ENCODE peak calls at places on chromosome 7, in five cellular contexts. K, N, L, E and V are unnamed samples.

GRCh38 chr7:31642681-31643115 is 44.3 kb upstream of the PPP1R17 start:
- DNase-seq in K (no peak), N (no peak), L (no peak), E (no peak), V (no peak)

GRCh38 chr7:41503438-41503837 is 199.5 kb downstream of the INHBA start:
- DNase-seq in K (no peak), N (peak), L (no peak), E (no peak), V (peak)

GRCh38 chr7:18961997-18962396 is 155.4 kb downstream of the TWIST1 start:
- DNase-seq in K (no peak), N (peak), L (no peak), E (no peak), V (peak)

GRCh38 chr7:107035446-107035845 is 9.1 kb upstream of the PRKAR2B start:
- DNase-seq in K (peak), N (peak), L (no peak), E (peak), V (peak)

GRCh38 chr7:152522551-152522950 is 86.7 kb upstream of the KMT2C start:
- DNase-seq in K (no peak), N (no peak), L (no peak), E (no peak), V (peak)

GRCh38 chr7:28705350-28705749 is 252.8 kb downstream of the TRIL start:
- DNase-seq in K (peak), N (no peak), L (no peak), E (no peak), V (no peak)

GRCh38 chr7:135773451-135773850 is 24.8 kb upstream of the FAM180A start:
- DNase-seq in K (peak), N (no peak), L (no peak), E (no peak), V (no peak)

GRCh38 chr7:13989138-13989943 is at the start of gene ETV1:
- DNase-seq in K (peak), N (peak), L (peak), E (no peak), V (peak)

GRCh38 chr7:115951547-115951946 is 79.0 kb downstream of the TFEC start:
- DNase-seq in K (no peak), N (no peak), L (no peak), E (no peak), V (no peak)

GRCh38 chr7:134995239-134996096 is 9.2 kb downstream of the AGBL3 start:
- DNase-seq in K (peak), N (no peak), L (no peak), E (no peak), V (no peak)

GRCh38 chr7:155267023-155267422 is 30.7 kb upstream of the INSIG1 start:
- DNase-seq in K (no peak), N (no peak), L (no peak), E (no peak), V (no peak)

GRCh38 chr7:48096273-48096672 is 7.2 kb downstream of the UPP1 start:
- DNase-seq in K (no peak), N (no peak), L (no peak), E (no peak), V (no peak)

GRCh38 chr7:130845581-130846085 is 111.6 kb upstream of the KLF14 start:
- DNase-seq in K (no peak), N (peak), L (no peak), E (peak), V (peak)

GRCh38 chr7:106600569-106601373 is 60.2 kb downstream of the CCDC71L start:
- DNase-seq in K (no peak), N (no peak), L (no peak), E (no peak), V (no peak)

GRCh38 chr7:10706875-10707493 is 266.7 kb upstream of the PHF14 start:
- DNase-seq in K (no peak), N (no peak), L (no peak), E (no peak), V (no peak)

GRCh38 chr7:29825750-29826529 is 19.6 kb downstream of the WIPF3 start:
- DNase-seq in K (no peak), N (no peak), L (peak), E (no peak), V (no peak)

GRCh38 chr7:102190777-102191176 is 95.9 kb upstream of the SH2B2 start:
- DNase-seq in K (no peak), N (no peak), L (no peak), E (no peak), V (no peak)

GRCh38 chr7:158722574-158723237 is 18.1 kb upstream of the NCAPG2 start:
- DNase-seq in K (no peak), N (no peak), L (no peak), E (no peak), V (no peak)

GRCh38 chr7:68542831-68543230 is 1055.4 kb upstream of the AUTS2 start:
- DNase-seq in K (no peak), N (no peak), L (no peak), E (no peak), V (no peak)

GRCh38 chr7:22147113-22147512 is 201.4 kb upstream of the CDCA7L start:
- DNase-seq in K (no peak), N (no peak), L (no peak), E (no peak), V (peak)

GRCh38 chr7:104362756-104363155 is 34.4 kb downstream of the LHFPL3 start:
- DNase-seq in K (no peak), N (no peak), L (no peak), E (no peak), V (no peak)

DNA sequence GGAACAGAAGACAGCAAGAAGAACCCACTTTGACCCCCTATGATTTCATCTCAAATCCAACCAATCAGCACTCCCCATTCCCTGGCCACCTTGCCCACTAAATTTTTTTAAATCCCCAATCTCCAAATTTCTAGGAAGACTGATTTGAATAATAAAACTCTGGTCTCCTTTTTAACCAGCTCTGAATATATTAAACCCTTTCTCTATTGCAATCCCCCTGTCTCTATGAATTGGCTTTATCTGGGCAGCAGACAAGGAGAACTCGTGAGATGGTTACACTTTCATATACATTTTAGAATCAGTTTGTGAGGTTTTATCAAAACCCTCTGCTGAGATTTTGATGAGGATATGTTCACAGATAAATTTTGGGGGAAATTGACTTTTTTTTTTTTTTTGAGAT is 90.3 kb upstream of the TRIM24 start:
- DNase-seq in K (no peak), N (no peak), L (no peak), E (no peak), V (no peak)
- TF ChIP-seq CTCF in K (no peak), N (no peak), L (no peak), E (no peak), V (no peak)

GRCh38 chr7:23475579-23475844 is 5.2 kb upstream of the IGF2BP3 start:
- DNase-seq in K (no peak), N (no peak), L (no peak), E (no peak), V (no peak)

GRCh38 chr7:23474829-23475578 is 4.7 kb upstream of the IGF2BP3 start:
- DNase-seq in K (no peak), N (no peak), L (no peak), E (no peak), V (no peak)

GRCh38 chr7:23477170-23477525 is 6.9 kb upstream of the IGF2BP3 start:
- DNase-seq in K (no peak), N (no peak), L (no peak), E (no peak), V (no peak)

GRCh38 chr7:23477962-23478866 is 7.9 kb upstream of the IGF2BP3 start:
- DNase-seq in K (no peak), N (no peak), L (no peak), E (no peak), V (no peak)

GRCh38 chr7:23476286-23477169 is 6.2 kb upstream of the IGF2BP3 start:
- DNase-seq in K (no peak), N (no peak), L (no peak), E (no peak), V (no peak)
- H3K4me3 ChIP-seq in K (no peak), N (no peak), L (peak), E (no peak), V (no peak)

DNA sequence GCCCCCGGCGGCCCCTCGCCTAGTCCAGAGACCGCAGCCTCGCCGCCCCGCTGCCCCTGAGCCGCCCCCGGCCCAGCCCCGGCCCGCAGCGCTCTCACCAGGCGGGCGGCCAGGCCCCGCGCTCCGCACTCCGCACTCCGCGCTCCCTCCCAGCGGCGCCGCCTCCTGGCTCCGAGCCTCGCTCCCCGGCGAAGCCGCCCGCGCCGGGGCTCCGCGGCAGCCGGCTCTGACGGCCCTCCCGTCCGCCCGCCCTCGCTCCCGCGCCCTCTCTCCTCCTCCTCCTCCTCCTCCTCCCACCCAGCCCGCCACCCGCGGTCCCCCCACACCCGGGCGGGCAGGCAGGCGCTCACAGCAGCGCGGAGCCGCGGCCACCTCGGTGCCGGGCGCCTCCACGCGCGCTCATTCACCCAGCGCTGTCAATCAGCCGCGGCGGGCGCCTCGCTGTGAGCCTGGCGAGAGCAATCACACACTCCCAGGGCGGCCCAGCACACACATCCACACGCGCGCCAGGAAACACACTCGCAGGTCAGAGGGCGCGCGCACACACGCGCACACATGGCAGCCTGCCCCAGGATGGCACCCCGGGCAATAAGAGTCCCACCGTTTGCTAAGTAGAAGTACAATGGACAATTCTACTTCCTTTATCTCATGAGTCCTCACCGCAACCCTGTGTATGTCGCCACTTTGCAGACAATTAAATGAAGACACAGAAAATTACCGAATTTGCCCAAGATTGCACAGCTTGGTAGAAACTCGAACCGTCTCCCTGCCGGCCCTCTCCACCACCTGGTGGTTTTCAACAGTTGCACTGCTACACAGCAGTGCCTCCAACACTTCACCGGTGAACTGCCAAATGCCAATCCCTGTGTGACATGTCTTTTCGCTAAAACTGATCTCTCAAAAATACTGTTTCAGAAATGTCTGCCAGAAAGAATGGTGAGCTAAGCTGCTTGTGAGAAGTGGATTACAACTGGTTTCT is at the start of gene PRRT4:
- DNase-seq in K (peak), N (no peak), L (peak), E (no peak), V (peak)
- TF ChIP-seq CTCF in K (peak), N (no peak), L (peak), E (peak), V (no peak)

GRCh38 chr7:149713061-149713730 is 60.2 kb downstream of the ZNF467 start:
- DNase-seq in K (no peak), N (no peak), L (no peak), E (no peak), V (no peak)
- H3K4me3 ChIP-seq in K (no peak), N (no peak), L (no peak), E (no peak), V (no peak)

GRCh38 chr7:93232673-93233018 is 480 bp downstream of the VPS50 start:
- DNase-seq in K (no peak), N (no peak), L (no peak), E (no peak), V (no peak)

GRCh38 chr7:93228302-93228701 is 2.0 kb upstream of the HEPACAM2 start:
- DNase-seq in K (peak), N (peak), L (peak), E (peak), V (peak)

GRCh38 chr7:93231264-93231663 is 902 bp upstream of the VPS50 start:
- DNase-seq in K (no peak), N (no peak), L (no peak), E (no peak), V (no peak)

GRCh38 chr7:93226310-93226709 is at the start of gene HEPACAM2:
- DNase-seq in K (no peak), N (no peak), L (no peak), E (no peak), V (no peak)

DNA sequence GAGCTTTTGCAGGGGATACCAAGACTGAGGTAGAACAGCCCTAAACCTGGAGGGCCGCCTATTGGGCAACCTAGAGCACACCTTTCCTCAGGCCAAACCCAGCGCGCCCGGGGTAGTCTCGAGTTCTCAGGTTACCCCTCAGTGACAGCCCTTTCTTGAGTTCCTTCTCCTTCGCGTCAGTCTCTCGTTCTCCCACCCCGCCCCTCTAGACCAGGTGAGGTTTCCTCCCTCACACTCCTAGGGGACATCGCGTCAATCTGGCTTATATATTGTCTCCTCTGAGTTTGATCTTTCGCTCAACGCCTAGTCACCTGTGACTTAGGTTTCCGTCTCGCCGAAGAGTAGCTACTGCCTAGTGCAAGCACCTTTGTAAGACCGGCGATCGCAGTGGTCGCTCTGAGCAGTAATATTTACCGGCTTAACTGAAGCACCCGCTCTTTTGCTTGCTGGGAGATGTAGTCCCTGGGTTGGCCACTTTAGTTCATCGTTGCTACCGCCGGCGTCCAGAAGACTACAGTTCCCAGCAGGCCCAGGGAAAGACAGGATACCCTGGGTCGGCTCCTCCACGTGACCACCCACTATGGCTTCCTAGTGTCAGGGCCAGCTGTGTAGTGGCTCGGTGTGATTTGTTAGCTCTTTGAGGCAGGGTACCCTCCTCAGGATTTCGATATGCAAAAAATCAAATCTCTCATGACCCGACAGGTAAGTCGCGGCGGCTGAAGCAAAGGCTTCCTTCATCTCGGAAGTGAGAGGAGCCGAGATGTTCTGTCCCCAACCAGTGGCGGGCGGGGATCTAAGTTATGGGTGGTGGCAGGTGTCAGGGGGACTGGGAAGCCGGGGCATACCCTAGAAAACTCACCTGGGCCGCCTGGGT is at the start of gene VPS50:
- DNase-seq in K (peak), N (peak), L (peak), E (peak), V (peak)
- TF ChIP-seq CTCF in K (no peak), N (no peak), L (no peak), E (no peak), V (no peak)

DNA sequence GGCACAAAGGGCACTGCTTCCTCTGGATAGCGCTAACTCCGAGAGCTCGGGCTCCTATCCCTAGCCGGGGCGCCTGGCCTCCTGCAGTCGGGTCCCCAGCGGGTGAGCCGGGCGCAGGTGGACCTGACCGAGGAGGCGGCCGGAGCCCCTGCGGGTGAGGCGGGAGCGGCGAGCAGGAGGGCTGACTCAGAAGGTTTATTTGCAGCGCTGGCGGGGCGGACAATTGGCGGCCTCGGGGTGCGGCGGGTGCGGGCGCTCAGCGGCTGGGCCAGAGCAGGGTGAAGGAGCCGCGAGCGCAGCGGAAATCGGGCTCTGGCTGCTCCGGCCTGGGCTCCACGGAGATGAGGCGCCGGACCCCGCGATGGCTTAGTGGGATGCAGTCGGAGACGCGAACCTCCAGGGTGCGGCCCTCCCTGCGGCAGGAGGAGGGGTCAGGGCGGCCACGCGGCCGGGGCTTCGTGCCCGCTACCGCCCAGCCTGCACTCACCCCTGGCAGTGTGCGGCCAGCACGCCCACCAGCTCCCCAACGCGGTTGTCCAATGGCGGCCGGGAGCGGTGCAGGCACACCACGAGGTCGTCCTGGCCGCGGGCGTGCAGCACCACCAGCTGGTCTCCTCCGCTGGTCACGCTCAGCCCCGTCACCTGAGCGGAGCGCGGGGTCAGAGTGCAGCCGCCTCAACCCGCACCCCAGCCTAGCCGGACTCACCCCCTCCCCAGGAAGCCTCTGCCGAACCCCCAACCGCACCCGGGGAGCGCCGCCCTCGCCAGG is 16.1 kb downstream of the MYO1G start:
- DNase-seq in K (peak), N (no peak), L (peak), E (no peak), V (peak)
- H3K4me3 ChIP-seq in K (peak), N (peak), L (peak), E (peak), V (peak)

GRCh38 chr7:34362621-34363020 is 295.4 kb upstream of the NPSR1 start:
- DNase-seq in K (no peak), N (no peak), L (no peak), E (no peak), V (no peak)
- TF ChIP-seq CTCF in K (no peak), N (no peak), L (no peak), E (no peak), V (no peak)

GRCh38 chr7:33903770-33904679 is 1.3 kb upstream of the BMPER start:
- DNase-seq in K (peak), N (peak), L (peak), E (no peak), V (peak)
- H3K4me3 ChIP-seq in K (peak), N (peak), L (peak), E (peak), V (peak)

DNA sequence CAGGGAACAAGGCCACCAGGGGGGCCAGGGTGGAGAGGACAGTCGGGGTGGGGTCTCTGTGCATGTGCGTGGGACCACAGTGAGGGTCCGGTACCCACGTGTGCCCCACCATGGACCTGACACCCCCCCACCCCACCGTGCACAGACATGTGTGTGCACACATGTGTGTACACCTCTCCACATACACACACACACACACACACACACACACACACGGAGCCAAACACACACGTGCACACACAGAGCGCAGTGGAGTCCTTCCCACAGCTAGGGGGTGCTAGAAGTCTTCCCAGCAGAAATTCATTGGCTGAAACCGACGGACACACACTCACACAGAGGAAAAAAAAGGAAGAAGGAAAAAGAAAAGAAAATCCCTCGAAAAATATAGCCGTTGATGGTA is 42.8 kb upstream of the GNA12 start:
- DNase-seq in K (peak), N (peak), L (peak), E (peak), V (peak)
- TF ChIP-seq CTCF in K (peak), N (peak), L (peak), E (peak), V (peak)

GRCh38 chr7:98399903-98400537 is 870 bp downstream of the BAIAP2L1 start:
- DNase-seq in K (peak), N (no peak), L (peak), E (no peak), V (peak)
- H3K4me3 ChIP-seq in K (peak), N (peak), L (peak), E (peak), V (peak)